ENCODE peak calls at places on chromosome 22, in seven cellular contexts. E, F, N, U, X, A and B are unnamed samples. For H3K4me1, the result is how much of the 10 kb centered on the place peaks cover.

GRCh38 chr22:44661659-44662569 is 40.1 kb upstream of the PRR5 start:
- DNase-seq in E (no peak), F (peak), N (no peak), U (no peak), X (no peak), A (peak), B (no peak)

GRCh38 chr22:28183078-28183870 is 264.2 kb upstream of the PITPNB start:
- DNase-seq in E (peak), F (no peak), N (no peak), U (no peak), X (no peak), A (no peak), B (no peak)

GRCh38 chr22:17303441-17303839 is 65.8 kb upstream of the CECR2 start:
- DNase-seq in E (peak), F (no peak), N (no peak), U (no peak), X (no peak), A (no peak), B (no peak)

GRCh38 chr22:44638966-44639739 is 62.9 kb upstream of the PRR5 start:
- DNase-seq in E (no peak), F (no peak), N (no peak), U (no peak), X (no peak), A (no peak), B (no peak)

GRCh38 chr22:20324139-20324516 is 4.3 kb upstream of the DGCR6L start:
- DNase-seq in E (peak), F (no peak), N (no peak), U (no peak), X (no peak), A (no peak), B (peak)

GRCh38 chr22:35961480-35961902 is 67.1 kb downstream of the RBFOX2 start:
- DNase-seq in E (no peak), F (no peak), N (peak), U (no peak), X (peak), A (no peak), B (peak)

GRCh38 chr22:30285176-30285845 is 4.0 kb downstream of the CASTOR1 start:
- DNase-seq in E (no peak), F (no peak), N (peak), U (no peak), X (no peak), A (no peak), B (no peak)

GRCh38 chr22:37044634-37045625 is 6.6 kb upstream of the KCTD17 start:
- DNase-seq in E (no peak), F (no peak), N (no peak), U (no peak), X (no peak), A (no peak), B (no peak)

GRCh38 chr22:24994070-24994763 is 41.7 kb downstream of the KIAA1671 start:
- DNase-seq in E (peak), F (no peak), N (peak), U (peak), X (no peak), A (no peak), B (no peak)

GRCh38 chr22:25542231-25542630 is 22.2 kb upstream of the GRK3 start:
- DNase-seq in E (no peak), F (no peak), N (no peak), U (no peak), X (no peak), A (no peak), B (no peak)

GRCh38 chr22:35582218-35582860 is 34.8 kb downstream of the MB start:
- DNase-seq in E (no peak), F (no peak), N (no peak), U (no peak), X (no peak), A (no peak), B (no peak)

GRCh38 chr22:27962268-27963191 is 43.5 kb upstream of the PITPNB start:
- DNase-seq in E (no peak), F (no peak), N (no peak), U (no peak), X (no peak), A (peak), B (no peak)

GRCh38 chr22:44580756-44581435 is 82.9 kb upstream of the RTL6 start:
- DNase-seq in E (no peak), F (no peak), N (peak), U (no peak), X (no peak), A (no peak), B (no peak)

GRCh38 chr22:28021116-28021997 is 102.3 kb upstream of the PITPNB start:
- DNase-seq in E (peak), F (no peak), N (no peak), U (peak), X (peak), A (no peak), B (peak)

GRCh38 chr22:27093422-27093821 is 436.0 kb downstream of the MIAT start:
- DNase-seq in E (no peak), F (no peak), N (no peak), U (no peak), X (no peak), A (no peak), B (no peak)

GRCh38 chr22:26642465-26643367 is 14.7 kb upstream of the MIAT start:
- DNase-seq in E (peak), F (peak), N (no peak), U (no peak), X (no peak), A (no peak), B (no peak)

GRCh38 chr22:23906641-23907040 is 12.5 kb downstream of the MIF start:
- DNase-seq in E (no peak), F (no peak), N (no peak), U (no peak), X (no peak), A (no peak), B (no peak)

GRCh38 chr22:37563153-37564081 is 3.1 kb downstream of the CDC42EP1 start:
- DNase-seq in E (peak), F (no peak), N (no peak), U (peak), X (peak), A (peak), B (peak)

GRCh38 chr22:38118182-38118581 is 7.7 kb upstream of the BAIAP2L2 start:
- DNase-seq in E (no peak), F (no peak), N (no peak), U (no peak), X (no peak), A (no peak), B (no peak)

GRCh38 chr22:31637938-31638618 is 23.9 kb downstream of the PISD start:
- DNase-seq in E (no peak), F (peak), N (peak), U (no peak), X (no peak), A (no peak), B (no peak)
- H3K4me1 ChIP-seq in E (half or more), F (half or more), N (half or more), U (under half), X (under half), A (under half), B (under half)

DNA sequence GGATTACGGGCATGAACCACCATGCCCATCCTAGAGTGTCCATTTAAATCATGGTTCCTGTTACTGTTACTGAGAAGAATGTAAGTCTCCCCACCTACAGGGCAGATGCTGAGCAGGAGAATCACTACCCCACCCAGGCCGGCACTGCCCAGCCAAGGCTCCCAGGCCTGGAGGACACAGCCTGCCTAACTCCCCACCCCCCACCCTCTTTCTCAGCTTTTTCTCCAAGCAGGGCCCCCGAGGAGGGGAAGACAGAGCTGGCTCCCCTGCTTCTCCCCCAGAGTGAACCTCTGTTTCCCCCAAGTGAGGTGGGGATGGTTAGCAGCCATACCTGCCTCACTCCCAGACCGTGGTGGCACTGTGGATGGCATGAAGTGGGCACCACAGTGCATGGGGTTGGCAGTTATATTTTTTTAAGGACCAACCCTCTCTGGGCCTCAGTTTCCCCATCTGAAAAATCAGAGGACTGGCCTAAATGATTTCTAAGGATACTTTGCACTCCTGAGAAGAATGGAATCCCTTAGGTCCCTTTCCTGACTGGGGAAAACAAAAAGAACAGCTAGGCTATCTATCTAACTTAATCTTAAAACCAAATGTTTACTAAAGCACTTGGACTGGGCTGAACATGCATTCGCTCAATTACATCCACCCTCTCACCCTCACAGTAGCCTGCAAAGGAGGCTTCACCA is 5.0 kb downstream of the CBX7 start:
- DNase-seq in E (no peak), F (no peak), N (peak), U (no peak), X (peak), A (no peak), B (no peak)
- H3K4me3 ChIP-seq in E (no peak), F (no peak), N (no peak), U (no peak), X (no peak), A (no peak), B (no peak)

GRCh38 chr22:43096420-43096819 is 7.2 kb upstream of the TTLL1 start:
- DNase-seq in E (no peak), F (no peak), N (no peak), U (no peak), X (no peak), A (no peak), B (no peak)
- H3K4me1 ChIP-seq in E (under half), F (under half), N (under half), U (under half), X (under half), A (under half), B (under half)

GRCh38 chr22:50189849-50190181 is 4.1 kb downstream of the TRABD start:
- DNase-seq in E (no peak), F (peak), N (no peak), U (peak), X (no peak), A (no peak), B (no peak)
- H3K4me3 ChIP-seq in E (peak), F (peak), N (peak), U (peak), X (no peak), A (peak), B (no peak)

GRCh38 chr22:43004362-43005035 is 10.4 kb downstream of the PACSIN2 start:
- DNase-seq in E (no peak), F (no peak), N (no peak), U (peak), X (no peak), A (no peak), B (no peak)
- H3K4me1 ChIP-seq in E (half or more), F (under half), N (half or more), U (under half), X (under half), A (half or more), B (under half)

GRCh38 chr22:46373166-46373565 is 37.7 kb downstream of the TRMU start:
- DNase-seq in E (peak), F (no peak), N (peak), U (peak), X (no peak), A (no peak), B (no peak)

GRCh38 chr22:46376908-46377565 is 41.5 kb downstream of the TRMU start:
- DNase-seq in E (no peak), F (no peak), N (peak), U (no peak), X (no peak), A (no peak), B (no peak)

GRCh38 chr22:46373838-46374662 is 38.5 kb downstream of the TRMU start:
- DNase-seq in E (no peak), F (no peak), N (peak), U (peak), X (peak), A (no peak), B (no peak)

GRCh38 chr22:46376096-46376495 is 40.6 kb downstream of the TRMU start:
- DNase-seq in E (no peak), F (no peak), N (no peak), U (no peak), X (no peak), A (no peak), B (no peak)

GRCh38 chr22:46374663-46375474 is 39.4 kb downstream of the TRMU start:
- DNase-seq in E (peak), F (no peak), N (peak), U (peak), X (no peak), A (no peak), B (no peak)
- H3K4me3 ChIP-seq in E (no peak), F (no peak), N (no peak), U (no peak), X (no peak), A (no peak), B (no peak)